ENCODE peak calls at places on chromosome 15, in six cellular contexts. One of them, this sample, is unnamed.

GRCh38 chr15:79965836-79966630 is 5.0 kb downstream of the BCL2A1 start:
- DNase-seq in SJSA1: no peak
- DNase-seq in effector memory CD4-positive, alpha-beta T cell: no peak
- DNase-seq in testis: no peak
- DNase-seq in GM23338: no peak
- DNase-seq in tibial nerve: no peak
- DNase-seq in this sample: no peak

GRCh38 chr15:29669823-29670222 is 152.4 kb downstream of the TJP1 start:
- DNase-seq in SJSA1: peak
- DNase-seq in effector memory CD4-positive, alpha-beta T cell: no peak
- DNase-seq in testis: peak
- DNase-seq in GM23338: no peak
- DNase-seq in tibial nerve: no peak
- DNase-seq in this sample: no peak

GRCh38 chr15:89611317-89611716 is 36.0 kb downstream of the TICRR start:
- DNase-seq in SJSA1: no peak
- DNase-seq in effector memory CD4-positive, alpha-beta T cell: no peak
- DNase-seq in testis: no peak
- DNase-seq in GM23338: no peak
- DNase-seq in tibial nerve: no peak
- DNase-seq in this sample: no peak

GRCh38 chr15:90620379-90621134 is 90.8 kb downstream of the CRTC3 start:
- DNase-seq in SJSA1: no peak
- DNase-seq in effector memory CD4-positive, alpha-beta T cell: no peak
- DNase-seq in testis: no peak
- DNase-seq in GM23338: no peak
- DNase-seq in tibial nerve: no peak
- DNase-seq in this sample: no peak

GRCh38 chr15:73800662-73801345 is 47.7 kb upstream of the INSYN1 start:
- DNase-seq in SJSA1: peak
- DNase-seq in effector memory CD4-positive, alpha-beta T cell: no peak
- DNase-seq in testis: no peak
- DNase-seq in GM23338: no peak
- DNase-seq in tibial nerve: no peak
- DNase-seq in this sample: peak

GRCh38 chr15:36332301-36332700 is 247.1 kb upstream of the CDIN1 start:
- DNase-seq in SJSA1: peak
- DNase-seq in effector memory CD4-positive, alpha-beta T cell: no peak
- DNase-seq in testis: no peak
- DNase-seq in GM23338: no peak
- DNase-seq in tibial nerve: no peak
- DNase-seq in this sample: no peak

GRCh38 chr15:23566070-23567050 is 886 bp downstream of the MKRN3 start:
- DNase-seq in SJSA1: no peak
- DNase-seq in effector memory CD4-positive, alpha-beta T cell: no peak
- DNase-seq in testis: peak
- DNase-seq in GM23338: no peak
- DNase-seq in tibial nerve: no peak
- DNase-seq in this sample: no peak

GRCh38 chr15:33742807-33743206 is 225.5 kb upstream of the CHRM5 start:
- DNase-seq in SJSA1: no peak
- DNase-seq in effector memory CD4-positive, alpha-beta T cell: no peak
- DNase-seq in testis: no peak
- DNase-seq in GM23338: no peak
- DNase-seq in tibial nerve: no peak
- DNase-seq in this sample: no peak

GRCh38 chr15:59174846-59175831 is 31.5 kb upstream of the LDHAL6B start:
- DNase-seq in SJSA1: peak
- DNase-seq in effector memory CD4-positive, alpha-beta T cell: no peak
- DNase-seq in testis: peak
- DNase-seq in GM23338: peak
- DNase-seq in tibial nerve: peak
- DNase-seq in this sample: no peak

GRCh38 chr15:31250033-31250432 is 76.6 kb upstream of the KLF13 start:
- DNase-seq in SJSA1: no peak
- DNase-seq in effector memory CD4-positive, alpha-beta T cell: no peak
- DNase-seq in testis: no peak
- DNase-seq in GM23338: no peak
- DNase-seq in tibial nerve: no peak
- DNase-seq in this sample: no peak
- H3K27ac ChIP-seq in SJSA1: no peak
- H3K27ac ChIP-seq in effector memory CD4-positive, alpha-beta T cell: no peak
- H3K27ac ChIP-seq in testis: no peak
- H3K27ac ChIP-seq in GM23338: no peak
- H3K27ac ChIP-seq in tibial nerve: no peak
- H3K27ac ChIP-seq in this sample: no peak

DNA sequence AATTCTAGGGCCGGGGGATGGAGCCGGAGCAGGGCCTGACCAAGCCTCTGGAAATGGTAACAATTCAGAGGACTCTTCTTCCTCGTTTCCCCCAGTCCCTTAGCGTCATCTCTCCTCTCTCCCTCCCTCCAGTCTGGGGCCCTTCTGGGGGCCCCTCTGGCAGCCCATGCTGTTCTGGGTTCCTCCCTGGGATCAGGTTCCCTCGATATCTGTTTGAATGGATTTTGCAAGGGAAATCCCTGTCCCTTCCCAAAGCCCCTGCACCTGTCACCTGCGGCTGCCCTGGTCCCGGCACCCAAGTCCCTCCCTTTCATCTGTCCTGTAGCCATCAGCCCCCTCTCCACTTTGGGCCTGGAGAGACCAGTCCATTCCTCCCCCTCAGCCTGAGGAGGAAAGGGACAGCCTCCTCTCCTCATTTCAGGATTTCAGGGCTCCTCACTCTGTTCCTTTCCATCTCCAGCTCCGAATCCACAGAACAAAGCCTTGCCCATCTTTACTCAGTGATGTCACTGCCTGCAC is 1.7 kb upstream of the PLCB2 start:
- DNase-seq in SJSA1: no peak
- DNase-seq in effector memory CD4-positive, alpha-beta T cell: no peak
- DNase-seq in testis: no peak
- DNase-seq in GM23338: peak
- DNase-seq in tibial nerve: no peak
- DNase-seq in this sample: no peak
- H3K27ac ChIP-seq in SJSA1: peak
- H3K27ac ChIP-seq in effector memory CD4-positive, alpha-beta T cell: peak
- H3K27ac ChIP-seq in testis: no peak
- H3K27ac ChIP-seq in GM23338: no peak
- H3K27ac ChIP-seq in tibial nerve: no peak
- H3K27ac ChIP-seq in this sample: no peak

GRCh38 chr15:70164156-70164900 is 66.6 kb upstream of the TLE3 start:
- DNase-seq in SJSA1: no peak
- DNase-seq in effector memory CD4-positive, alpha-beta T cell: no peak
- DNase-seq in testis: no peak
- DNase-seq in GM23338: no peak
- DNase-seq in tibial nerve: no peak
- DNase-seq in this sample: no peak
- H3K27ac ChIP-seq in SJSA1: no peak
- H3K27ac ChIP-seq in effector memory CD4-positive, alpha-beta T cell: no peak
- H3K27ac ChIP-seq in testis: no peak
- H3K27ac ChIP-seq in GM23338: no peak
- H3K27ac ChIP-seq in tibial nerve: no peak
- H3K27ac ChIP-seq in this sample: no peak

GRCh38 chr15:98776607-98777281 is 128.4 kb downstream of the IGF1R start:
- DNase-seq in SJSA1: peak
- DNase-seq in effector memory CD4-positive, alpha-beta T cell: no peak
- DNase-seq in testis: peak
- DNase-seq in GM23338: no peak
- DNase-seq in tibial nerve: peak
- DNase-seq in this sample: no peak
- H3K27ac ChIP-seq in SJSA1: no peak
- H3K27ac ChIP-seq in effector memory CD4-positive, alpha-beta T cell: no peak
- H3K27ac ChIP-seq in testis: peak
- H3K27ac ChIP-seq in GM23338: peak
- H3K27ac ChIP-seq in tibial nerve: no peak
- H3K27ac ChIP-seq in this sample: peak

GRCh38 chr15:70995383-70995965 is 102.8 kb downstream of the LRRC49 start:
- DNase-seq in SJSA1: no peak
- DNase-seq in effector memory CD4-positive, alpha-beta T cell: no peak
- DNase-seq in testis: no peak
- DNase-seq in GM23338: no peak
- DNase-seq in tibial nerve: no peak
- DNase-seq in this sample: no peak
- H3K27ac ChIP-seq in SJSA1: no peak
- H3K27ac ChIP-seq in effector memory CD4-positive, alpha-beta T cell: no peak
- H3K27ac ChIP-seq in testis: peak
- H3K27ac ChIP-seq in GM23338: no peak
- H3K27ac ChIP-seq in tibial nerve: no peak
- H3K27ac ChIP-seq in this sample: no peak

GRCh38 chr15:61511089-61511488 is 282.0 kb upstream of the RORA start:
- DNase-seq in SJSA1: no peak
- DNase-seq in effector memory CD4-positive, alpha-beta T cell: no peak
- DNase-seq in testis: no peak
- DNase-seq in GM23338: no peak
- DNase-seq in tibial nerve: no peak
- DNase-seq in this sample: no peak
- H3K27ac ChIP-seq in SJSA1: no peak
- H3K27ac ChIP-seq in effector memory CD4-positive, alpha-beta T cell: no peak
- H3K27ac ChIP-seq in testis: no peak
- H3K27ac ChIP-seq in GM23338: no peak
- H3K27ac ChIP-seq in tibial nerve: no peak
- H3K27ac ChIP-seq in this sample: no peak

DNA sequence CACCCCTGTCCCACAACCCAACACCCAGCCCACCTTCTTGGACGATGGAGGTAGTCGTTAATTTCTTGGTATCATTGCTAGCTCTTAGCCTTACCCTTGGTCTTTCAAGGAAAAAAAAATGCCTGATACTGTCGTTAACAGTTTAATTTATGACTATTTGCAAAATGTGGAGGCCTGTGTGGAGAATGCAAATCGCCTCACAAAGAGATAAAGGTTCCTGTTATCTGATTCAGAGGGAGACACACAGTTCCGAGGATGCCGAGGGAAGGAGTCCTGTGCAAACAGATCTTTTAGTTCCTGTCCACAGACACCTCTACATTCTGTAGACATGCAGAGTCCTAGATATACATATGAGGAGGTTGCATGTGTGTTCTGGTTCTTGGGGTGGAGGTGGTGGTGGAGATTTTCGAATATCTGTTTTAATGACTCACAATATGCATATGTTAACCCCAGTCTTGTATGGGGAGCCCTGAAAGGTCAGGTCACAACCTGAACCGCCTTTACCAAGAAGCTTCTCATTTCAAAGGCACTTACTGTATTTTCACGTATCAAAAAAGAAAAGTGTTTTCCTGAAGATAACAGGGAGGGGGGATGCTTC is 5.6 kb downstream of the NR2F2 start:
- DNase-seq in SJSA1: peak
- DNase-seq in effector memory CD4-positive, alpha-beta T cell: no peak
- DNase-seq in testis: no peak
- DNase-seq in GM23338: peak
- DNase-seq in tibial nerve: no peak
- DNase-seq in this sample: no peak
- H3K27ac ChIP-seq in SJSA1: peak
- H3K27ac ChIP-seq in effector memory CD4-positive, alpha-beta T cell: no peak
- H3K27ac ChIP-seq in testis: peak
- H3K27ac ChIP-seq in GM23338: no peak
- H3K27ac ChIP-seq in tibial nerve: peak
- H3K27ac ChIP-seq in this sample: peak